ENCODE peak calls at places on chromosomes 4 and X, in six cellular contexts. H, Y, N, G, W and Q are unnamed samples.

GRCh38 chrX:2351321-2351720 is 149.5 kb downstream of the DHRSX start:
- DNase-seq in H (no peak), Y (peak), N (no peak), G (no peak), W (no peak), Q (no peak)

GRCh38 chrX:75038925-75039324 is 113.7 kb upstream of the NEXMIF start:
- DNase-seq in H (no peak), Y (peak), N (no peak), G (no peak), W (no peak), Q (no peak)

GRCh38 chrX:132957211-132958085 is 981 bp downstream of the HS6ST2 start:
- DNase-seq in H (peak), Y (no peak), N (no peak), G (no peak), W (peak), Q (no peak)

GRCh38 chr4:136662539-136662938 is 869.8 kb downstream of the PCDH18 start:
- DNase-seq in H (no peak), Y (no peak), N (no peak), G (no peak), W (no peak), Q (no peak)

GRCh38 chr4:136599890-136600289 is 932.4 kb downstream of the PCDH18 start:
- DNase-seq in H (no peak), Y (no peak), N (no peak), G (no peak), W (no peak), Q (no peak)

GRCh38 chr4:168388890-168389289 is 70.3 kb upstream of the DDX60 start:
- DNase-seq in H (no peak), Y (peak), N (no peak), G (no peak), W (no peak), Q (no peak)

GRCh38 chrX:55389376-55389775 is 62.6 kb upstream of the MAGEH1 start:
- DNase-seq in H (no peak), Y (no peak), N (no peak), G (no peak), W (no peak), Q (peak)

GRCh38 chrX:4550018-4550417 is 836.6 kb upstream of the PRKX start:
- DNase-seq in H (no peak), Y (no peak), N (no peak), G (no peak), W (no peak), Q (no peak)

GRCh38 chr4:176274441-176274840 is 5.4 kb upstream of the ASB5 start:
- DNase-seq in H (no peak), Y (peak), N (no peak), G (no peak), W (no peak), Q (no peak)

GRCh38 chr4:39910064-39910463 is 67.6 kb downstream of the PDS5A start:
- DNase-seq in H (no peak), Y (no peak), N (no peak), G (no peak), W (no peak), Q (no peak)

GRCh38 chr4:100981447-100982204 is 365.7 kb downstream of the PPP3CA start:
- DNase-seq in H (no peak), Y (peak), N (no peak), G (no peak), W (no peak), Q (no peak)

GRCh38 chr4:2296621-2297601 is 35.0 kb upstream of the MXD4 start:
- DNase-seq in H (no peak), Y (no peak), N (no peak), G (peak), W (no peak), Q (no peak)

GRCh38 chrX:153495362-153495751 is 577 bp downstream of the BGN start:
- DNase-seq in H (no peak), Y (no peak), N (no peak), G (no peak), W (no peak), Q (peak)

GRCh38 chrX:133399411-133399810 is 15.9 kb downstream of the GPC4 start:
- DNase-seq in H (no peak), Y (no peak), N (no peak), G (no peak), W (no peak), Q (no peak)

GRCh38 chr4:184265566-184266351 is 48.1 kb upstream of the ENPP6 start:
- DNase-seq in H (no peak), Y (peak), N (peak), G (no peak), W (no peak), Q (no peak)

GRCh38 chr4:8916251-8916913 is 44.7 kb upstream of the HMX1 start:
- DNase-seq in H (no peak), Y (no peak), N (no peak), G (no peak), W (no peak), Q (no peak)

GRCh38 chr4:98602270-98602669 is 56.1 kb downstream of the TSPAN5 start:
- DNase-seq in H (no peak), Y (no peak), N (no peak), G (no peak), W (no peak), Q (no peak)

GRCh38 chrX:115344885-115345653 is 55.6 kb downstream of the LUZP4 start:
- DNase-seq in H (peak), Y (peak), N (peak), G (no peak), W (peak), Q (peak)

GRCh38 chrX:8179653-8180052 is 8.6 kb upstream of the VCX2 start:
- DNase-seq in H (no peak), Y (no peak), N (no peak), G (no peak), W (no peak), Q (no peak)

GRCh38 chr4:184824776-184825393 is 883 bp downstream of the ACSL1 start:
- DNase-seq in H (no peak), Y (no peak), N (no peak), G (no peak), W (no peak), Q (no peak)

GRCh38 chr4:40662962-40663604 is 33.4 kb upstream of the RBM47 start:
- DNase-seq in H (no peak), Y (peak), N (peak), G (no peak), W (no peak), Q (no peak)

GRCh38 chr4:39621582-39621981 is 17.1 kb downstream of the SMIM14 start:
- DNase-seq in H (no peak), Y (peak), N (peak), G (no peak), W (no peak), Q (peak)

GRCh38 chr4:132101526-132101925 is 1047.6 kb upstream of the PCDH10 start:
- DNase-seq in H (no peak), Y (peak), N (no peak), G (no peak), W (no peak), Q (no peak)

GRCh38 chrX:109760241-109760921 is 27.3 kb upstream of the ACSL4 start:
- DNase-seq in H (no peak), Y (no peak), N (peak), G (no peak), W (no peak), Q (no peak)

GRCh38 chr4:115844180-115844579 is 730.8 kb upstream of the NDST4 start:
- DNase-seq in H (no peak), Y (no peak), N (peak), G (no peak), W (no peak), Q (no peak)

GRCh38 chr4:10619220-10619619 is 65.3 kb downstream of the CLNK start:
- DNase-seq in H (no peak), Y (no peak), N (peak), G (no peak), W (no peak), Q (no peak)

GRCh38 chr4:38177792-38178665 is 217.8 kb downstream of the PTTG2 start:
- DNase-seq in H (peak), Y (no peak), N (peak), G (peak), W (no peak), Q (peak)

GRCh38 chr4:15836362-15836761 is 58.2 kb downstream of the CD38 start:
- DNase-seq in H (no peak), Y (no peak), N (no peak), G (no peak), W (no peak), Q (no peak)

GRCh38 chrX:120029354-120029753 is 48.1 kb downstream of the RHOXF2B start:
- DNase-seq in H (no peak), Y (no peak), N (no peak), G (no peak), W (no peak), Q (no peak)

GRCh38 chrX:154439841-154440240 is 2.9 kb downstream of the GDI1 start:
- DNase-seq in H (no peak), Y (no peak), N (no peak), G (no peak), W (no peak), Q (no peak)

GRCh38 chrX:85419293-85419692 is 39.8 kb upstream of the POF1B start:
- DNase-seq in H (no peak), Y (no peak), N (no peak), G (no peak), W (no peak), Q (no peak)

GRCh38 chrX:150257348-150258175 is 105.6 kb upstream of the MAMLD1 start:
- DNase-seq in H (no peak), Y (no peak), N (no peak), G (no peak), W (no peak), Q (no peak)

GRCh38 chr4:145887241-145887964 is 51.2 kb downstream of the ZNF827 start:
- DNase-seq in H (no peak), Y (peak), N (no peak), G (no peak), W (no peak), Q (peak)

GRCh38 chr4:52704676-52705075 is 45.6 kb upstream of the USP46 start:
- DNase-seq in H (no peak), Y (no peak), N (no peak), G (no peak), W (no peak), Q (no peak)